ENCODE peak calls at places on chromosome 16, in five cellular contexts. P is hepatic stellate cell; K is EL; S is effector CD4-positive, alpha-beta T cell; H is lower lobe of right lung. Q is an unnamed sample.

GRCh38 chr16:49837673-49838360 is 18.1 kb downstream of the ZNF423 start:
- DNase-seq in P (no peak), K (no peak), S (no peak), H (no peak), Q (no peak)

GRCh38 chr16:15950167-15950854 is 895 bp downstream of the ABCC1 start:
- DNase-seq in P (peak; percentile 59), K (peak; percentile 60), S (peak; percentile 38), H (no peak), Q (peak; percentile 67)

GRCh38 chr16:74558873-74559272 is 48.0 kb downstream of the GLG1 start:
- DNase-seq in P (no peak), K (no peak), S (no peak), H (no peak), Q (no peak)

GRCh38 chr16:81940781-81941560 is 70.3 kb downstream of the SDR42E1 start:
- DNase-seq in P (peak; percentile 51), K (peak; percentile 43), S (no peak), H (no peak), Q (no peak)

GRCh38 chr16:25158401-25158800 is 46.9 kb downstream of the LCMT1 start:
- DNase-seq in P (no peak), K (no peak), S (no peak), H (no peak), Q (no peak)

GRCh38 chr16:28192811-28193529 is 18.8 kb downstream of the XPO6 start:
- DNase-seq in P (no peak), K (no peak), S (peak; percentile 71), H (peak; percentile 58), Q (no peak)

GRCh38 chr16:10984509-10984908 is 40.1 kb downstream of the CLEC16A start:
- DNase-seq in P (no peak), K (peak; percentile 65), S (no peak), H (no peak), Q (no peak)

GRCh38 chr16:58461056-58461455 is 38.9 kb upstream of the NDRG4 start:
- DNase-seq in P (no peak), K (no peak), S (no peak), H (no peak), Q (no peak)

GRCh38 chr16:585351-585750 is 4.5 kb upstream of the RAB40C start:
- DNase-seq in P (no peak), K (no peak), S (no peak), H (no peak), Q (no peak)

GRCh38 chr16:10599626-10600025 is 19.2 kb upstream of the EMP2 start:
- DNase-seq in P (no peak), K (no peak), S (no peak), H (no peak), Q (no peak)

GRCh38 chr16:57381791-57382534 is 9.7 kb downstream of the CX3CL1 start:
- DNase-seq in P (no peak), K (no peak), S (no peak), H (no peak), Q (no peak)

GRCh38 chr16:21268236-21268635 is 9.9 kb downstream of the CRYM start:
- DNase-seq in P (no peak), K (no peak), S (no peak), H (no peak), Q (no peak)

GRCh38 chr16:27432600-27432957 is 30.6 kb downstream of the IL21R start:
- DNase-seq in P (peak; percentile 79), K (peak; percentile 65), S (no peak), H (no peak), Q (peak; percentile 17)

Q was measured in chondrocyte.